ENCODE peak calls at places on chromosome 14, in eight cellular contexts. One of them, this sample, is unnamed.

GRCh38 chr14:66827182-66827581 is 319.2 kb downstream of the GPHN start:
- DNase-seq in EL: no peak
- DNase-seq in activated B cell treated with CpG ODN at 0.5 μM for 24 hours: no peak
- DNase-seq in mucosa of descending colon: no peak
- DNase-seq in adrenal gland: no peak
- DNase-seq in activated T-cell treated with anti-CD3 and anti-CD28 coated beads for 4 hours: no peak
- DNase-seq in aorta: no peak
- DNase-seq in cardiac fibroblast: no peak
- DNase-seq in this sample: no peak

GRCh38 chr14:77044776-77045569 is 16.5 kb upstream of the IRF2BPL start:
- DNase-seq in adrenal gland: peak
- DNase-seq in aorta: peak
- DNase-seq in activated T-cell treated with anti-CD3 and anti-CD28 coated beads for 4 hours: no peak
- DNase-seq in activated B cell treated with CpG ODN at 0.5 μM for 24 hours: no peak
- DNase-seq in EL: peak
- DNase-seq in cardiac fibroblast: peak
- DNase-seq in mucosa of descending colon: no peak
- DNase-seq in this sample: no peak

GRCh38 chr14:29215853-29216252 is 449.3 kb downstream of the FOXG1 start:
- DNase-seq in activated B cell treated with CpG ODN at 0.5 μM for 24 hours: no peak
- DNase-seq in mucosa of descending colon: no peak
- DNase-seq in adrenal gland: no peak
- DNase-seq in cardiac fibroblast: peak
- DNase-seq in activated T-cell treated with anti-CD3 and anti-CD28 coated beads for 4 hours: no peak
- DNase-seq in EL: no peak
- DNase-seq in aorta: no peak
- DNase-seq in this sample: peak

GRCh38 chr14:105525861-105526780 is at the start of gene TMEM121:
- DNase-seq in cardiac fibroblast: no peak
- DNase-seq in mucosa of descending colon: peak
- DNase-seq in aorta: peak
- DNase-seq in activated T-cell treated with anti-CD3 and anti-CD28 coated beads for 4 hours: no peak
- DNase-seq in activated B cell treated with CpG ODN at 0.5 μM for 24 hours: no peak
- DNase-seq in EL: no peak
- DNase-seq in adrenal gland: no peak
- DNase-seq in this sample: no peak

GRCh38 chr14:95903616-95904107 is 27.0 kb downstream of the TUNAR start:
- DNase-seq in EL: no peak
- DNase-seq in activated T-cell treated with anti-CD3 and anti-CD28 coated beads for 4 hours: no peak
- DNase-seq in activated B cell treated with CpG ODN at 0.5 μM for 24 hours: no peak
- DNase-seq in aorta: no peak
- DNase-seq in cardiac fibroblast: no peak
- DNase-seq in mucosa of descending colon: no peak
- DNase-seq in adrenal gland: no peak
- DNase-seq in this sample: no peak

GRCh38 chr14:105220699-105221597 is 27.4 kb upstream of the BTBD6 start:
- DNase-seq in EL: no peak
- DNase-seq in cardiac fibroblast: no peak
- DNase-seq in activated T-cell treated with anti-CD3 and anti-CD28 coated beads for 4 hours: no peak
- DNase-seq in aorta: no peak
- DNase-seq in mucosa of descending colon: no peak
- DNase-seq in activated B cell treated with CpG ODN at 0.5 μM for 24 hours: no peak
- DNase-seq in adrenal gland: peak
- DNase-seq in this sample: no peak

GRCh38 chr14:90570463-90570860 is 173.6 kb downstream of the CALM1 start:
- DNase-seq in mucosa of descending colon: no peak
- DNase-seq in activated T-cell treated with anti-CD3 and anti-CD28 coated beads for 4 hours: no peak
- DNase-seq in adrenal gland: no peak
- DNase-seq in EL: no peak
- DNase-seq in activated B cell treated with CpG ODN at 0.5 μM for 24 hours: no peak
- DNase-seq in cardiac fibroblast: no peak
- DNase-seq in aorta: peak
- DNase-seq in this sample: no peak

GRCh38 chr14:73289729-73290128 is 52.4 kb downstream of the PAPLN start:
- DNase-seq in activated B cell treated with CpG ODN at 0.5 μM for 24 hours: no peak
- DNase-seq in adrenal gland: no peak
- DNase-seq in activated T-cell treated with anti-CD3 and anti-CD28 coated beads for 4 hours: no peak
- DNase-seq in mucosa of descending colon: no peak
- DNase-seq in EL: peak
- DNase-seq in aorta: no peak
- DNase-seq in cardiac fibroblast: no peak
- DNase-seq in this sample: no peak

GRCh38 chr14:92600318-92601053 is 86.9 kb downstream of the RIN3 start:
- DNase-seq in activated B cell treated with CpG ODN at 0.5 μM for 24 hours: no peak
- DNase-seq in activated T-cell treated with anti-CD3 and anti-CD28 coated beads for 4 hours: no peak
- DNase-seq in aorta: no peak
- DNase-seq in adrenal gland: no peak
- DNase-seq in EL: peak
- DNase-seq in cardiac fibroblast: peak
- DNase-seq in mucosa of descending colon: no peak
- DNase-seq in this sample: peak